ENCODE peak calls at places on chromosomes 1 and 21, in four cellular contexts. C is brain microvascular endothelial cell, F is B cell, B is progenitor cell of endocrine pancreas. Y is an unnamed sample.
A peak's percentile ranks its signal among the peaks of the same experiment; 100 is the strongest.

GRCh38 chr1:236013330-236013729 is 51.6 kb downstream of the NID1 start:
- DNase-seq in C (no peak), F (no peak), B (no peak), Y (no peak)

GRCh38 chr1:115642168-115643072 is 650 bp downstream of the VANGL1 start:
- DNase-seq in C (peak; percentile 31), F (peak; percentile 6), B (peak; percentile 51), Y (no peak)

GRCh38 chr1:173295391-173295790 is 88.3 kb upstream of the TNFSF4 start:
- DNase-seq in C (no peak), F (no peak), B (no peak), Y (no peak)

GRCh38 chr1:37133276-37134145 is 99.2 kb upstream of the GRIK3 start:
- DNase-seq in C (no peak), F (no peak), B (no peak), Y (no peak)

GRCh38 chr1:226029093-226029496 is 30.0 kb upstream of the SDE2 start:
- DNase-seq in C (no peak), F (peak; percentile 78), B (no peak), Y (no peak)

GRCh38 chr1:215589650-215590049 is 22.5 kb downstream of the KCTD3 start:
- DNase-seq in C (no peak), F (no peak), B (no peak), Y (no peak)

GRCh38 chr21:31497939-31498338 is 153.9 kb upstream of the TIAM1 start:
- DNase-seq in C (no peak), F (no peak), B (no peak), Y (no peak)

GRCh38 chr1:202009326-202010031 is 908 bp upstream of the ELF3 start:
- DNase-seq in C (peak; percentile 75), F (peak; percentile 67), B (peak; percentile 68), Y (no peak)

GRCh38 chr1:238152119-238152518 is 261.4 kb upstream of the ZP4 start:
- DNase-seq in C (no peak), F (no peak), B (no peak), Y (no peak)

GRCh38 chr1:109111386-109112055 is 2.4 kb upstream of the ELAPOR1 start:
- DNase-seq in C (no peak), F (no peak), B (no peak), Y (no peak)

GRCh38 chr1:179550753-179551682 is 24.7 kb downstream of the NPHS2 start:
- DNase-seq in C (peak; percentile 39), F (no peak), B (no peak), Y (no peak)

GRCh38 chr1:54153548-54154439 is 994 bp upstream of the CDCP2 start:
- DNase-seq in C (peak; percentile 55), F (no peak), B (no peak), Y (peak; percentile 29)

GRCh38 chr1:234612352-234613127 is 2.6 kb upstream of the IRF2BP2 start:
- DNase-seq in C (peak; percentile 98), F (peak; percentile 80), B (peak; percentile 51), Y (peak; percentile 99)

GRCh38 chr21:44656868-44657267 is 864 bp upstream of the KRTAP12-3 start:
- DNase-seq in C (no peak), F (no peak), B (no peak), Y (no peak)

GRCh38 chr21:37176716-37177115 is 90.4 kb downstream of the VPS26C start:
- DNase-seq in C (peak; percentile 36), F (no peak), B (no peak), Y (no peak)

GRCh38 chr21:18493420-18493819 is 89.8 kb upstream of the TMPRSS15 start:
- DNase-seq in C (peak; percentile 38), F (no peak), B (no peak), Y (peak; percentile 93)

GRCh38 chr1:46455951-46456350 is 33.7 kb upstream of the DMBX1 start:
- DNase-seq in C (no peak), F (no peak), B (no peak), Y (no peak)

GRCh38 chr1:224387302-224387912 is 30.7 kb downstream of the CNIH4 start:
- DNase-seq in C (no peak), F (no peak), B (no peak), Y (no peak)

GRCh38 chr1:47529520-47530098 is 91.8 kb downstream of the FOXD2 start:
- DNase-seq in C (no peak), F (no peak), B (no peak), Y (no peak)

GRCh38 chr1:147853391-147853790 is 49.2 kb upstream of the GJA8 start:
- DNase-seq in C (peak; percentile 12), F (no peak), B (no peak), Y (peak; percentile 35)

GRCh38 chr1:106222415-106222814 is 834.1 kb upstream of the PRMT6 start:
- DNase-seq in C (peak; percentile 86), F (no peak), B (no peak), Y (no peak)

GRCh38 chr1:197967066-197967465 is 49.9 kb downstream of the LHX9 start:
- DNase-seq in C (no peak), F (no peak), B (no peak), Y (no peak)

GRCh38 chr1:227759345-227760300 is 24.4 kb downstream of the SNAP47 start:
- DNase-seq in C (peak; percentile 98), F (no peak), B (no peak), Y (peak; percentile 92)

GRCh38 chr1:102174259-102174863 is 177.6 kb upstream of the OLFM3 start:
- DNase-seq in C (no peak), F (no peak), B (no peak), Y (no peak)

GRCh38 chr1:230503741-230504140 is 77.6 kb upstream of the PGBD5 start:
- DNase-seq in C (no peak), F (no peak), B (no peak), Y (no peak)

Y was measured in kidney epithelial cell.